ENCODE peak calls at places on chromosomes 5 and 9, in four cellular contexts. Y is stimulated activated CD4-positive, alpha-beta T cell treated with anti-CD3 and anti-CD28 coated beads, Interleukin-2, amount 100 ng/mL, for 24 hours; H is hepatocyte; U is NCI-H1105 treated with DMSO at 0.1 percent for 48 hours. I is an unnamed sample.

GRCh38 chr5:154276932-154277331 is 86.4 kb downstream of the GALNT10 start:
- DNase-seq in U (no peak), H (peak; percentile 63), Y (no peak), I (no peak)

GRCh38 chr9:91954841-91955471 is 4.9 kb upstream of the ROR2 start:
- DNase-seq in U (no peak), H (peak; percentile 86), Y (no peak), I (no peak)

GRCh38 chr5:28542968-28543367 is 1504.6 kb upstream of the CDH9 start:
- DNase-seq in Y (no peak), U (no peak), H (no peak), I (no peak)

GRCh38 chr5:96844476-96844990 is 31.8 kb upstream of the ERAP2 start:
- DNase-seq in U (no peak), H (no peak), Y (no peak), I (no peak)

GRCh38 chr5:43804723-43805122 is 201.7 kb downstream of the NNT start:
- DNase-seq in Y (no peak), U (no peak), H (no peak), I (no peak)

GRCh38 chr5:134177197-134178171 is 734 bp upstream of the SKP1 start:
- DNase-seq in H (peak; percentile 80), Y (no peak), U (peak; percentile 59), I (peak; percentile 68)

GRCh38 chr9:133349965-133350624 is 2.1 kb downstream of the RPL7A start:
- DNase-seq in U (no peak), Y (no peak), H (no peak), I (no peak)

GRCh38 chr5:30040483-30041116 is 1152.9 kb upstream of the CDH6 start:
- DNase-seq in U (peak; percentile 65), H (peak; percentile 72), Y (no peak), I (peak; percentile 89)

GRCh38 chr9:13707635-13708410 is 428.3 kb upstream of the MPDZ start:
- DNase-seq in U (no peak), H (no peak), Y (no peak), I (no peak)

GRCh38 chr9:127904518-127904887 is 5.1 kb upstream of the ST6GALNAC6 start:
- DNase-seq in Y (peak; percentile 33), H (peak; percentile 50), U (peak; percentile 72), I (no peak)

GRCh38 chr9:101466863-101467262 is 31.3 kb upstream of the ALDOB start:
- DNase-seq in U (no peak), H (no peak), Y (no peak), I (no peak)

GRCh38 chr9:134088064-134088725 is 20.4 kb upstream of the BRD3 start:
- DNase-seq in Y (no peak), H (no peak), U (no peak), I (no peak)

GRCh38 chr5:152367554-152367953 is 37.5 kb downstream of the NMUR2 start:
- DNase-seq in Y (no peak), H (no peak), U (no peak), I (no peak)

GRCh38 chr9:12771891-12772290 is 2.9 kb upstream of the LURAP1L start:
- DNase-seq in Y (no peak), U (no peak), H (no peak), I (no peak)

GRCh38 chr5:113514263-113514590 is 733 bp downstream of the YTHDC2 start:
- DNase-seq in H (no peak), U (no peak), Y (no peak), I (no peak)

GRCh38 chr5:157381746-157382145 is 78.3 kb upstream of the NIPAL4 start:
- DNase-seq in H (no peak), Y (no peak), U (no peak), I (no peak)

GRCh38 chr9:125902224-125902623 is 155.1 kb downstream of the PBX3 start:
- DNase-seq in Y (no peak), U (no peak), H (no peak), I (no peak)

GRCh38 chr9:92736816-92737606 is 27.6 kb downstream of the BICD2 start:
- DNase-seq in Y (no peak), H (no peak), U (no peak), I (no peak)

GRCh38 chr5:149366169-149366750 is 8.4 kb downstream of the PCYOX1L start:
- DNase-seq in H (no peak), Y (no peak), U (no peak), I (no peak)

GRCh38 chr5:61919920-61920319 is 386.1 kb upstream of the KIF2A start:
- DNase-seq in U (peak; percentile 96), H (peak; percentile 75), Y (no peak), I (peak; percentile 87)

GRCh38 chr9:135847833-135848232 is 59.5 kb downstream of the CAMSAP1 start:
- DNase-seq in Y (no peak), H (no peak), U (no peak), I (no peak)

GRCh38 chr5:169146158-169146557 is 154.8 kb downstream of the SLIT3 start:
- DNase-seq in Y (no peak), U (no peak), H (no peak), I (no peak)

GRCh38 chr5:134426362-134426761 is 14.7 kb upstream of the CDKN2AIPNL start:
- DNase-seq in U (no peak), Y (no peak), H (no peak), I (no peak)

GRCh38 chr5:62257018-62257367 is 49.0 kb upstream of the KIF2A start:
- DNase-seq in U (no peak), H (no peak), Y (no peak), I (no peak)

GRCh38 chr5:59367791-59368394 is 525.6 kb downstream of the PDE4D start:
- DNase-seq in Y (peak; percentile 48), U (peak; percentile 20), H (peak; percentile 82), I (peak; percentile 8)

GRCh38 chr5:35202319-35203111 is 27.8 kb downstream of the PRLR start:
- DNase-seq in Y (peak; percentile 39), H (peak; percentile 68), U (no peak), I (peak; percentile 44)

GRCh38 chr5:154826-155225 is 36.5 kb upstream of the LRRC14B start:
- DNase-seq in H (no peak), U (no peak), Y (no peak), I (no peak)

GRCh38 chr5:109825450-109825849 is 135.7 kb downstream of the MAN2A1 start:
- DNase-seq in Y (no peak), U (no peak), H (no peak), I (no peak)

I was measured in NCI-H2081.